ENCODE peak calls at places on chromosomes 1 and 21, in six cellular contexts. K is NT2/D1; G is brain microvascular endothelial cell; A is PC-3; M is bronchial epithelial cell; V is CD4-positive, alpha-beta memory T cell. Z is an unnamed sample. For H3K27me3, the result is how much of the 10 kb centered on the place peaks cover.

GRCh38 chr1:42172394-42173133 is 8.0 kb upstream of the GUCA2A start:
- DNase-seq in K (no peak), G (no peak), A (no peak), M (no peak), V (no peak), Z (peak)

GRCh38 chr1:197649188-197649587 is 126.1 kb downstream of the DENND1B start:
- DNase-seq in K (no peak), G (no peak), A (no peak), M (no peak), V (no peak), Z (no peak)

GRCh38 chr1:174626031-174627020 is 178.6 kb downstream of the GPR52 start:
- DNase-seq in K (peak), G (peak), A (peak), M (no peak), V (no peak), Z (no peak)

GRCh38 chr1:36153476-36153875 is 2.5 kb upstream of the MAP7D1 start:
- DNase-seq in K (no peak), G (no peak), A (no peak), M (no peak), V (no peak), Z (no peak)

GRCh38 chr1:41521766-41522165 is 37.3 kb upstream of the EDN2 start:
- DNase-seq in K (no peak), G (no peak), A (no peak), M (no peak), V (no peak), Z (no peak)

GRCh38 chr1:3012511-3013291 is 8.6 kb upstream of the ACTRT2 start:
- DNase-seq in K (no peak), G (no peak), A (peak), M (no peak), V (peak), Z (no peak)

GRCh38 chr1:222370911-222371717 is 176.8 kb downstream of the HHIPL2 start:
- DNase-seq in K (no peak), G (peak), A (no peak), M (peak), V (no peak), Z (no peak)

GRCh38 chr1:240613353-240614142 is 1.6 kb upstream of the GREM2 start:
- DNase-seq in K (no peak), G (no peak), A (no peak), M (no peak), V (peak), Z (no peak)

GRCh38 chr1:3026581-3027511 is 5.6 kb downstream of the ACTRT2 start:
- DNase-seq in K (no peak), G (no peak), A (no peak), M (no peak), V (no peak), Z (no peak)

GRCh38 chr1:45304311-45305081 is 22.2 kb upstream of the HPDL start:
- DNase-seq in K (no peak), G (no peak), A (peak), M (peak), V (no peak), Z (peak)

GRCh38 chr1:181117648-181118449 is 29.3 kb downstream of the IER5 start:
- DNase-seq in K (no peak), G (no peak), A (peak), M (peak), V (no peak), Z (no peak)

GRCh38 chr1:100443739-100444571 is 91.6 kb downstream of the CDC14A start:
- DNase-seq in K (no peak), G (peak), A (peak), M (no peak), V (peak), Z (no peak)

GRCh38 chr1:179353546-179353945 is 12.2 kb upstream of the AXDND1 start:
- DNase-seq in K (no peak), G (peak), A (no peak), M (peak), V (no peak), Z (no peak)

GRCh38 chr1:33472349-33472980 is at the start of gene ZSCAN20:
- DNase-seq in K (peak), G (peak), A (peak), M (peak), V (peak), Z (peak)

GRCh38 chr1:52002038-52002917 is 11.8 kb upstream of the RAB3B start:
- DNase-seq in K (peak), G (peak), A (peak), M (peak), V (peak), Z (no peak)

GRCh38 chr1:223747838-223748335 is 35.5 kb downstream of the CAPN2 start:
- DNase-seq in K (no peak), G (no peak), A (peak), M (no peak), V (no peak), Z (no peak)

GRCh38 chr1:232305020-232305419 is 324.9 kb downstream of the SIPA1L2 start:
- DNase-seq in K (no peak), G (no peak), A (peak), M (peak), V (no peak), Z (no peak)

GRCh38 chr21:43193651-43194302 is 25.0 kb downstream of the CRYAA start:
- DNase-seq in K (no peak), G (peak), A (peak), M (peak), V (no peak), Z (no peak)

GRCh38 chr1:85030536-85030935 is 17.8 kb downstream of the MCOLN3 start:
- DNase-seq in K (no peak), G (no peak), A (no peak), M (no peak), V (no peak), Z (no peak)

GRCh38 chr1:10789392-10790154 is 6.9 kb downstream of the CASZ1 start:
- DNase-seq in K (no peak), G (no peak), A (no peak), M (no peak), V (no peak), Z (no peak)

GRCh38 chr1:10785855-10786638 is 10.4 kb downstream of the CASZ1 start:
- DNase-seq in K (no peak), G (no peak), A (no peak), M (no peak), V (no peak), Z (no peak)

GRCh38 chr1:10788592-10789006 is 7.8 kb downstream of the CASZ1 start:
- DNase-seq in K (no peak), G (no peak), A (peak), M (no peak), V (no peak), Z (no peak)

GRCh38 chr1:10784998-10785854 is 11.2 kb downstream of the CASZ1 start:
- DNase-seq in K (no peak), G (no peak), A (no peak), M (no peak), V (no peak), Z (no peak)

GRCh38 chr1:10787274-10787673 is 9.2 kb downstream of the CASZ1 start:
- DNase-seq in K (no peak), G (no peak), A (no peak), M (no peak), V (no peak), Z (no peak)
- H3K27me3 ChIP-seq in K (under half), G (under half), A (under half), M (under half), V (under half), Z (under half)

DNA sequence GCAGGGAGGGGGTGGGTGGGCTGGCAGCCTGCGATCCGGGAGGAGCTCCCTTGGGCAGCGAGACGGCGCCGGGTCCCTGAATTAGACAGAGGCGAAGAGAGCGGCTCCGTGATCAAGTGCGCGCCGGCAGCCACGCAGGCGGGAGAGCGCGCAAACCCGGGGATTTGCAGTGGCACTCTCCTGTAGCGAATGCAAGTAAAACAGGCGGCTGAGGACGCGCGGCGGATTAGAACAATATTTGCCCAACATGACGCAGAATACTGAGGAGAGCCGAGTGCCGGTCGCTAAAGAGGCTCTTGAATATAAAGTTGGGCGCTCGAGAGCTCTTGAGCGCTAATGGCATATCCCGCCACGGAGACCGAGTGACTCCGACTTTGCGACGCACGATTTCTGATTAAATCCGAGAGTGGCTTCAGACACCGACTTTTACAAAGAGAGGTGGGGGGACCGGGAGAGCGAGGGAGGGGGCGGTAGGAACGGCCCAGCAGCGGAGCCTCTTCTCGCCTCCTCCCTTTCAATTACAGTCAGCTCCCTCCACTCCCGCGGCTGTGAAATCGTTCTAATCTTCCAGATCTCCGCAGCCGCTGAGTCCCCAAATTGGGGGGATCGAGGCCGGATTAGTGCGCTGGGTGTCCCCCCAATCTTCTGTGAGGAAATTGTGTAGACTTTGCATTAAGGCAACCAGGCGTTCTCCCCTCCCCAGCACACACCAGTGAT is 2.2 kb downstream of the PAX7 start:
- DNase-seq in K (no peak), G (no peak), A (no peak), M (no peak), V (no peak), Z (no peak)
- H3K27me3 ChIP-seq in K (half or more), G (half or more), A (half or more), M (half or more), V (under half), Z (half or more)

GRCh38 chr1:5740865-5741860 is 251.1 kb downstream of the NPHP4 start:
- DNase-seq in K (no peak), G (no peak), A (no peak), M (peak), V (no peak), Z (no peak)
- H3K27me3 ChIP-seq in K (under half), G (under half), A (half or more), M (under half), V (under half), Z (half or more)

GRCh38 chr1:47449702-47450552 is 12.1 kb downstream of the FOXD2 start:
- DNase-seq in K (no peak), G (no peak), A (peak), M (no peak), V (no peak), Z (no peak)
- H3K27me3 ChIP-seq in K (half or more), G (under half), A (under half), M (under half), V (half or more), Z (half or more)

GRCh38 chr1:159999204-159999603 is 32.6 kb downstream of the PIGM start:
- DNase-seq in K (no peak), G (no peak), A (peak), M (peak), V (no peak), Z (peak)
- H3K27me3 ChIP-seq in K (under half), G (under half), A (under half), M (under half), V (under half), Z (under half)

DNA sequence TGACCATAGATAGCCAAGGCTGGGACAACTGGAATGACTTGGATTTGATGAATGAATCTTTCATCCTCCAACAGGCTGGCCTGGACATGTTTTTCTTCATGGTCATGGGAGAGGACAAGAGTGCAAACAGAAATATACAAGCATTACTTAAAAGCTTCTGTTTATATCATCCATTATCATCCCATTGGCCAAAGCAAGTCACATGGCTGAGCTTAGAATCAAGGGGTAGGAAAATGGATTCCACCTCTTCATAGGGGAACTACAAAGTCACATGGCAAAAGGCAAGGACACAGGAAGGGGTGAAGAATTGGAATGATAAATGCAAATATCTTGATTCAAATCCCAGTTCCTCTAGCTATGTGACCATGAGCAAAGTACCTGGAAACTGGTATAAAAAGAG is 90.2 kb upstream of the BARHL2 start:
- DNase-seq in K (no peak), G (no peak), A (no peak), M (no peak), V (no peak), Z (no peak)
- H3K27me3 ChIP-seq in K (under half), G (under half), A (under half), M (under half), V (under half), Z (under half)